ENCODE peak calls at places on chromosomes 5 and 9, in four cellular contexts. One of them, this sample, is unnamed.

GRCh38 chr9:135878528-135879236 is 28.7 kb downstream of the CAMSAP1 start:
- DNase-seq in hepatocyte: no peak
- DNase-seq in uterus: no peak
- DNase-seq in CD8-positive, alpha-beta memory T cell: no peak
- DNase-seq in this sample: no peak

GRCh38 chr9:129487658-129488483 is 133.0 kb downstream of the C9orf50 start:
- DNase-seq in hepatocyte: peak; percentile 72
- DNase-seq in uterus: peak; percentile 80
- DNase-seq in CD8-positive, alpha-beta memory T cell: no peak
- DNase-seq in this sample: peak; percentile 92

GRCh38 chr5:16721151-16722102 is 104.6 kb upstream of the RETREG1 start:
- DNase-seq in hepatocyte: peak; percentile 58
- DNase-seq in uterus: no peak
- DNase-seq in CD8-positive, alpha-beta memory T cell: no peak
- DNase-seq in this sample: no peak

GRCh38 chr5:112156211-112156610 is 262.9 kb downstream of the EPB41L4A start:
- DNase-seq in hepatocyte: no peak
- DNase-seq in uterus: no peak
- DNase-seq in CD8-positive, alpha-beta memory T cell: no peak
- DNase-seq in this sample: no peak

GRCh38 chr5:73213566-73213998 is 40.6 kb downstream of the TMEM174 start:
- DNase-seq in hepatocyte: no peak
- DNase-seq in uterus: no peak
- DNase-seq in CD8-positive, alpha-beta memory T cell: no peak
- DNase-seq in this sample: peak; percentile 80

GRCh38 chr5:175347027-175347426 is 97.0 kb downstream of the DRD1 start:
- DNase-seq in hepatocyte: no peak
- DNase-seq in uterus: no peak
- DNase-seq in CD8-positive, alpha-beta memory T cell: no peak
- DNase-seq in this sample: peak; percentile 61

GRCh38 chr9:2876726-2877125 is 32.8 kb upstream of the PUM3 start:
- DNase-seq in hepatocyte: no peak
- DNase-seq in uterus: no peak
- DNase-seq in CD8-positive, alpha-beta memory T cell: no peak
- DNase-seq in this sample: no peak

GRCh38 chr9:130701059-130702022 is 7.8 kb downstream of the EXOSC2 start:
- DNase-seq in hepatocyte: peak; percentile 91
- DNase-seq in uterus: peak; percentile 60
- DNase-seq in CD8-positive, alpha-beta memory T cell: peak; percentile 61
- DNase-seq in this sample: peak; percentile 85

GRCh38 chr9:134738869-134739659 is 97.5 kb downstream of the COL5A1 start:
- DNase-seq in hepatocyte: peak; percentile 84
- DNase-seq in uterus: peak; percentile 80
- DNase-seq in CD8-positive, alpha-beta memory T cell: peak; percentile 10
- DNase-seq in this sample: peak; percentile 74

GRCh38 chr9:2613730-2614271 is 7.8 kb upstream of the VLDLR start:
- DNase-seq in hepatocyte: no peak
- DNase-seq in uterus: no peak
- DNase-seq in CD8-positive, alpha-beta memory T cell: no peak
- DNase-seq in this sample: no peak

GRCh38 chr9:120730661-120731514 is 16.6 kb upstream of the MEGF9 start:
- DNase-seq in hepatocyte: peak; percentile 73
- DNase-seq in uterus: no peak
- DNase-seq in CD8-positive, alpha-beta memory T cell: no peak
- DNase-seq in this sample: no peak

GRCh38 chr9:78187763-78188495 is 47.9 kb upstream of the CEP78 start:
- DNase-seq in hepatocyte: no peak
- DNase-seq in uterus: no peak
- DNase-seq in CD8-positive, alpha-beta memory T cell: no peak
- DNase-seq in this sample: no peak

GRCh38 chr5:123285122-123286011 is 137.8 kb downstream of the CEP120 start:
- DNase-seq in hepatocyte: peak; percentile 63
- DNase-seq in uterus: peak; percentile 43
- DNase-seq in CD8-positive, alpha-beta memory T cell: no peak
- DNase-seq in this sample: no peak

GRCh38 chr5:77768978-77769377 is 7.2 kb downstream of the TBCA start:
- DNase-seq in hepatocyte: no peak
- DNase-seq in uterus: no peak
- DNase-seq in CD8-positive, alpha-beta memory T cell: no peak
- DNase-seq in this sample: no peak

GRCh38 chr9:113154471-113154870 is 3.7 kb downstream of the SLC31A2 start:
- DNase-seq in hepatocyte: no peak
- DNase-seq in uterus: no peak
- DNase-seq in CD8-positive, alpha-beta memory T cell: no peak
- DNase-seq in this sample: no peak

GRCh38 chr9:15416880-15417279 is 5.8 kb upstream of the SNAPC3 start:
- DNase-seq in hepatocyte: peak; percentile 60
- DNase-seq in uterus: peak; percentile 40
- DNase-seq in CD8-positive, alpha-beta memory T cell: peak; percentile 32
- DNase-seq in this sample: peak; percentile 2

GRCh38 chr5:10503997-10504761 is 59.7 kb upstream of the ANKRD33B start:
- DNase-seq in hepatocyte: no peak
- DNase-seq in uterus: no peak
- DNase-seq in CD8-positive, alpha-beta memory T cell: no peak
- DNase-seq in this sample: no peak

GRCh38 chr5:73266925-73267775 is 94.2 kb downstream of the TMEM174 start:
- DNase-seq in hepatocyte: no peak
- DNase-seq in uterus: no peak
- DNase-seq in CD8-positive, alpha-beta memory T cell: no peak
- DNase-seq in this sample: no peak

GRCh38 chr5:143569213-143569663 is 165.8 kb upstream of the NR3C1 start:
- DNase-seq in hepatocyte: no peak
- DNase-seq in uterus: no peak
- DNase-seq in CD8-positive, alpha-beta memory T cell: no peak
- DNase-seq in this sample: no peak

GRCh38 chr9:113482991-113483675 is 19.6 kb downstream of the RGS3 start:
- DNase-seq in hepatocyte: no peak
- DNase-seq in uterus: no peak
- DNase-seq in CD8-positive, alpha-beta memory T cell: no peak
- DNase-seq in this sample: no peak

GRCh38 chr5:14325369-14325768 is 182.2 kb downstream of the TRIO start:
- DNase-seq in hepatocyte: no peak
- DNase-seq in uterus: no peak
- DNase-seq in CD8-positive, alpha-beta memory T cell: no peak
- DNase-seq in this sample: no peak

GRCh38 chr9:137021979-137022619 is 5.9 kb downstream of the ABCA2 start:
- DNase-seq in hepatocyte: peak; percentile 88
- DNase-seq in uterus: no peak
- DNase-seq in CD8-positive, alpha-beta memory T cell: no peak
- DNase-seq in this sample: peak; percentile 79

GRCh38 chr9:125861405-125862063 is 114.4 kb downstream of the PBX3 start:
- DNase-seq in hepatocyte: no peak
- DNase-seq in uterus: no peak
- DNase-seq in CD8-positive, alpha-beta memory T cell: no peak
- DNase-seq in this sample: no peak

GRCh38 chr5:74326571-74327338 is 313.8 kb downstream of the ENC1 start:
- DNase-seq in hepatocyte: peak; percentile 92
- DNase-seq in uterus: no peak
- DNase-seq in CD8-positive, alpha-beta memory T cell: peak; percentile 28
- DNase-seq in this sample: peak; percentile 49

GRCh38 chr5:178365501-178366440 is 133.2 kb upstream of the PHYKPL start:
- DNase-seq in hepatocyte: no peak
- DNase-seq in uterus: no peak
- DNase-seq in CD8-positive, alpha-beta memory T cell: no peak
- DNase-seq in this sample: no peak

GRCh38 chr9:6114424-6114823 is 99.0 kb upstream of the RANBP6 start:
- DNase-seq in hepatocyte: no peak
- DNase-seq in uterus: no peak
- DNase-seq in CD8-positive, alpha-beta memory T cell: no peak
- DNase-seq in this sample: no peak

GRCh38 chr9:111940697-111941096 is 44.1 kb downstream of the UGCG start:
- DNase-seq in hepatocyte: no peak
- DNase-seq in uterus: no peak
- DNase-seq in CD8-positive, alpha-beta memory T cell: no peak
- DNase-seq in this sample: no peak

GRCh38 chr9:104984121-104984520 is 56.2 kb upstream of the ABCA1 start:
- DNase-seq in hepatocyte: no peak
- DNase-seq in uterus: no peak
- DNase-seq in CD8-positive, alpha-beta memory T cell: no peak
- DNase-seq in this sample: no peak

GRCh38 chr5:53335115-53335514 is 145.3 kb upstream of the FST start:
- DNase-seq in hepatocyte: peak; percentile 41
- DNase-seq in uterus: no peak
- DNase-seq in CD8-positive, alpha-beta memory T cell: no peak
- DNase-seq in this sample: no peak

GRCh38 chr5:59698207-59698606 is 195.3 kb downstream of the PDE4D start:
- DNase-seq in hepatocyte: no peak
- DNase-seq in uterus: no peak
- DNase-seq in CD8-positive, alpha-beta memory T cell: no peak
- DNase-seq in this sample: no peak

GRCh38 chr5:2783223-2783622 is 31.7 kb upstream of the IRX2 start:
- DNase-seq in hepatocyte: no peak
- DNase-seq in uterus: no peak
- DNase-seq in CD8-positive, alpha-beta memory T cell: no peak
- DNase-seq in this sample: no peak

GRCh38 chr5:68306361-68307014 is 90.9 kb downstream of the PIK3R1 start:
- DNase-seq in hepatocyte: no peak
- DNase-seq in uterus: no peak
- DNase-seq in CD8-positive, alpha-beta memory T cell: no peak
- DNase-seq in this sample: no peak

GRCh38 chr5:179345429-179346321 is at the start of gene ADAMTS2:
- DNase-seq in hepatocyte: peak; percentile 77
- DNase-seq in uterus: peak; percentile 77
- DNase-seq in CD8-positive, alpha-beta memory T cell: no peak
- DNase-seq in this sample: peak; percentile 29

GRCh38 chr9:23571414-23572104 is 254.5 kb downstream of the ELAVL2 start:
- DNase-seq in hepatocyte: no peak
- DNase-seq in uterus: no peak
- DNase-seq in CD8-positive, alpha-beta memory T cell: no peak
- DNase-seq in this sample: no peak

GRCh38 chr9:23563497-23563896 is 262.5 kb downstream of the ELAVL2 start:
- DNase-seq in hepatocyte: no peak
- DNase-seq in uterus: no peak
- DNase-seq in CD8-positive, alpha-beta memory T cell: no peak
- DNase-seq in this sample: no peak

GRCh38 chr9:23567756-23568155 is 258.3 kb downstream of the ELAVL2 start:
- DNase-seq in hepatocyte: no peak
- DNase-seq in uterus: no peak
- DNase-seq in CD8-positive, alpha-beta memory T cell: no peak
- DNase-seq in this sample: no peak
- H3K4me1 ChIP-seq in hepatocyte: no peaks in the 10 kb centered on the region
- H3K4me1 ChIP-seq in uterus: no peaks in the 10 kb centered on the region
- H3K4me1 ChIP-seq in CD8-positive, alpha-beta memory T cell: no peaks in the 10 kb centered on the region
- H3K4me1 ChIP-seq in this sample: no peaks in the 10 kb centered on the region

GRCh38 chr5:93576015-93576414 is 5.0 kb downstream of the NR2F1-AS1 start:
- DNase-seq in hepatocyte: no peak
- DNase-seq in uterus: no peak
- DNase-seq in CD8-positive, alpha-beta memory T cell: no peak
- DNase-seq in this sample: no peak

GRCh38 chr5:93578179-93578812 is 2.7 kb downstream of the NR2F1-AS1 start:
- DNase-seq in hepatocyte: no peak
- DNase-seq in uterus: no peak
- DNase-seq in CD8-positive, alpha-beta memory T cell: no peak
- DNase-seq in this sample: no peak

GRCh38 chr5:93578813-93579560 is 2.0 kb downstream of the NR2F1-AS1 start:
- DNase-seq in hepatocyte: no peak
- DNase-seq in uterus: peak; percentile 76
- DNase-seq in CD8-positive, alpha-beta memory T cell: no peak
- DNase-seq in this sample: peak; percentile 27

GRCh38 chr5:93576994-93577575 is 3.9 kb downstream of the NR2F1-AS1 start:
- DNase-seq in hepatocyte: no peak
- DNase-seq in uterus: no peak
- DNase-seq in CD8-positive, alpha-beta memory T cell: no peak
- DNase-seq in this sample: no peak

DNA sequence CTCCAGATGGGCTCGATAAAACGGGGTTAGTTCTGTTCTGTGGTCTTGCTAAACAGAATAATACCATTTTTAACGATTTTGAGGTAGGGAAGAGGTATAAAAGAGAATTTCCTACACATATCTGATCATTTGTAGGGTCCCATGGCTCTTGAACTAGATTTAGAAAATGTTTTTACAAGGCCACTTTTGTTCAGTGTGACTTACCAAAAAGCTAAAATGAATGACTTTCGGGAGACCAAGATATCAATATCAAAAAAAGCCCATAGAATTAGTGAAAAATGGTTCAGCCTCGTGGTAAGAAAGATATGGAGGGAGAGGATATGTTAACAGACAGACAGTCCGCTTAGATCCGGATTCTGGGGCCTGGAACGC is 3.2 kb downstream of the NR2F1-AS1 start:
- DNase-seq in hepatocyte: no peak
- DNase-seq in uterus: no peak
- DNase-seq in CD8-positive, alpha-beta memory T cell: no peak
- DNase-seq in this sample: no peak
- H3K27me3 ChIP-seq in hepatocyte: peaks cover 93% of the 10 kb centered on the region
- H3K27me3 ChIP-seq in uterus: no peaks in the 10 kb centered on the region
- H3K27me3 ChIP-seq in CD8-positive, alpha-beta memory T cell: peaks cover 82% of the 10 kb centered on the region
- H3K27me3 ChIP-seq in this sample: peaks cover 33% of the 10 kb centered on the region

GRCh38 chr5:3996871-3997410 is 401.3 kb downstream of the IRX1 start:
- DNase-seq in hepatocyte: no peak
- DNase-seq in uterus: no peak
- DNase-seq in CD8-positive, alpha-beta memory T cell: no peak
- DNase-seq in this sample: no peak
- H3K36me3 ChIP-seq in hepatocyte: no peaks in the 10 kb centered on the region
- H3K36me3 ChIP-seq in uterus: no peaks in the 10 kb centered on the region
- H3K36me3 ChIP-seq in CD8-positive, alpha-beta memory T cell: no peaks in the 10 kb centered on the region
- H3K36me3 ChIP-seq in this sample: no peaks in the 10 kb centered on the region

GRCh38 chr5:157817928-157818327 is 41.0 kb downstream of the CLINT1 start:
- DNase-seq in hepatocyte: no peak
- DNase-seq in uterus: no peak
- DNase-seq in CD8-positive, alpha-beta memory T cell: no peak
- DNase-seq in this sample: no peak
- H3K4me1 ChIP-seq in hepatocyte: no peaks in the 10 kb centered on the region
- H3K4me1 ChIP-seq in uterus: peaks cover 5% of the 10 kb centered on the region
- H3K4me1 ChIP-seq in CD8-positive, alpha-beta memory T cell: no peaks in the 10 kb centered on the region
- H3K4me1 ChIP-seq in this sample: peaks cover 29% of the 10 kb centered on the region

DNA sequence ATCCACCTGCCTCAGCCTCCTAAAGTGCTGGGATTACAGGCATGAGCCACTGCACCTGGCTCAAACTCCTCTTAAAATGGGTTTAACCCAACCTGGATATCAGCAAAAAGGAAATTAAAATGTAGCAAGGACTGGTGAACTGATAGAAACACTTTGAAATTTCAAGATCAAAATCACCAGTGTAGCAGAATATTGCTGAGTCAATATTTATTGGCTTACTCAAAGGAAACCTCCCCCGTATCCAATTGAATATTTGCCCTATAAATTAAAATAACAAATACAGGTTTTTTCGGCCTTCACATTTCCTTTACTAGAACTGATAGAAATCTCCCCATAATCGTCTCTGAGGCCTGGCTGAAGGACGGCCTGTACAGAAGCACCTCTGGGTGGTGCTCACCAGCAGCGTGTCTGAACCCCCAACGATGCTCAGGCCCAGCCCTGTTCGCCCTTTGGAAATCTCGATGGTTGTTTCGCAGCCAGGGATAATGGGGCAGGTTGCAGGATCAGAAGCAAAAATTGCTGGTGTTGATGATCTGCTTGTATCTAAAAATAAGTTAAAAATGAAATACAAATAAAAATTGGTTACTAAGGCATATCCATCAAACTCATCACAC is 156.6 kb downstream of the MPDZ start:
- DNase-seq in hepatocyte: no peak
- DNase-seq in uterus: no peak
- DNase-seq in CD8-positive, alpha-beta memory T cell: no peak
- DNase-seq in this sample: no peak
- H3K27me3 ChIP-seq in hepatocyte: no peaks in the 10 kb centered on the region
- H3K27me3 ChIP-seq in uterus: no peaks in the 10 kb centered on the region
- H3K27me3 ChIP-seq in CD8-positive, alpha-beta memory T cell: no peaks in the 10 kb centered on the region
- H3K27me3 ChIP-seq in this sample: no peaks in the 10 kb centered on the region